ENCODE peak calls at places on chromosomes 4 and X, in four cellular contexts. One of them, this sample, is unnamed.

GRCh38 chr4:4867745-4868505 is 8.5 kb downstream of the MSX1 start:
- DNase-seq in cardiac muscle cell: no peak
- DNase-seq in testis: no peak
- DNase-seq in CD4-positive, alpha-beta memory T cell: no peak
- DNase-seq in this sample: no peak

GRCh38 chrX:154396948-154397887 is 959 bp upstream of the RPL10 start:
- DNase-seq in CD4-positive, alpha-beta memory T cell: no peak
- DNase-seq in testis: peak
- DNase-seq in cardiac muscle cell: peak
- DNase-seq in this sample: no peak

GRCh38 chrX:20884565-20884964 is 489.7 kb upstream of the CNKSR2 start:
- DNase-seq in CD4-positive, alpha-beta memory T cell: no peak
- DNase-seq in cardiac muscle cell: no peak
- DNase-seq in testis: no peak
- DNase-seq in this sample: no peak

GRCh38 chrX:17525762-17526555 is 151.0 kb downstream of the NHS start:
- DNase-seq in CD4-positive, alpha-beta memory T cell: no peak
- DNase-seq in cardiac muscle cell: peak
- DNase-seq in testis: no peak
- DNase-seq in this sample: no peak

GRCh38 chr4:123517971-123518370 is 121.4 kb downstream of the SPRY1 start:
- DNase-seq in testis: no peak
- DNase-seq in CD4-positive, alpha-beta memory T cell: no peak
- DNase-seq in cardiac muscle cell: peak
- DNase-seq in this sample: no peak

GRCh38 chrX:107549504-107549903 is 78.8 kb upstream of the PRPS1 start:
- DNase-seq in cardiac muscle cell: no peak
- DNase-seq in testis: no peak
- DNase-seq in CD4-positive, alpha-beta memory T cell: peak
- DNase-seq in this sample: no peak

GRCh38 chr4:78313754-78314120 is 237.8 kb upstream of the ANXA3 start:
- DNase-seq in cardiac muscle cell: no peak
- DNase-seq in CD4-positive, alpha-beta memory T cell: no peak
- DNase-seq in testis: no peak
- DNase-seq in this sample: no peak

GRCh38 chr4:6128221-6128871 is 72.0 kb downstream of the JAKMIP1 start:
- DNase-seq in CD4-positive, alpha-beta memory T cell: no peak
- DNase-seq in cardiac muscle cell: no peak
- DNase-seq in testis: no peak
- DNase-seq in this sample: no peak

GRCh38 chr4:165058676-165059075 is 5.0 kb downstream of the TRIM75 start:
- DNase-seq in testis: no peak
- DNase-seq in cardiac muscle cell: no peak
- DNase-seq in CD4-positive, alpha-beta memory T cell: no peak
- DNase-seq in this sample: no peak

GRCh38 chr4:93722446-93722845 is 106.1 kb upstream of the ATOH1 start:
- DNase-seq in cardiac muscle cell: no peak
- DNase-seq in CD4-positive, alpha-beta memory T cell: no peak
- DNase-seq in testis: no peak
- DNase-seq in this sample: no peak

GRCh38 chrX:10859353-10859752 is 239.0 kb upstream of the MID1 start:
- DNase-seq in testis: no peak
- DNase-seq in CD4-positive, alpha-beta memory T cell: no peak
- DNase-seq in cardiac muscle cell: no peak
- DNase-seq in this sample: no peak

GRCh38 chr4:157226035-157226434 is 5.5 kb downstream of the GRIA2 start:
- DNase-seq in cardiac muscle cell: no peak
- DNase-seq in testis: no peak
- DNase-seq in CD4-positive, alpha-beta memory T cell: no peak
- DNase-seq in this sample: no peak
- H3K4me3 ChIP-seq in cardiac muscle cell: no peak
- H3K4me3 ChIP-seq in testis: no peak
- H3K4me3 ChIP-seq in CD4-positive, alpha-beta memory T cell: no peak
- H3K4me3 ChIP-seq in this sample: no peak

DNA sequence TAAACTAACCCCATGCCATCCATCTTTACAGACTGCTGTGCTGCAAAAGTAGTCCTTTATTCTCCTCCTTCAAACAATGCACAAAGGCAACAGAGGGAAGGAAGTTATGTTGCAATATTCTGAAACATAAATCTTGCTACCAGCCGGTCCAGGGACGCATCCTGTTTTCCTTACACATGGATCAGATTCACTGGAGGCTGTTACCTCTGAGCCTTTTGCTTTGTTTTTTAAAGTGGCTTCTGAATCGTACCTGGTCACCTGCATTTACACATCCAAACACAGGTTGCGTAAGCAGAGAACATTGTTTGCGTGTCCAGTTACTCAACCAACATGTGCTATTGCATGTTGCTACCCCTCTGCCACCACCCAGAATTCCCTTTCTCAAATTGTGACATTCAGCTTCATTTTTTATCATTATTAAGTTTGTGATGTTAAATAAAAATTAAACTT is 8.8 kb downstream of the PPARGC1A start:
- DNase-seq in cardiac muscle cell: peak
- DNase-seq in CD4-positive, alpha-beta memory T cell: no peak
- DNase-seq in testis: peak
- DNase-seq in this sample: no peak
- H3K4me3 ChIP-seq in cardiac muscle cell: no peak
- H3K4me3 ChIP-seq in CD4-positive, alpha-beta memory T cell: no peak
- H3K4me3 ChIP-seq in testis: no peak
- H3K4me3 ChIP-seq in this sample: no peak

GRCh38 chrX:54178100-54178940 is 4.7 kb downstream of the FAM120C start:
- DNase-seq in CD4-positive, alpha-beta memory T cell: no peak
- DNase-seq in testis: no peak
- DNase-seq in cardiac muscle cell: peak
- DNase-seq in this sample: peak
- H3K4me3 ChIP-seq in CD4-positive, alpha-beta memory T cell: no peak
- H3K4me3 ChIP-seq in testis: no peak
- H3K4me3 ChIP-seq in cardiac muscle cell: no peak
- H3K4me3 ChIP-seq in this sample: peak

DNA sequence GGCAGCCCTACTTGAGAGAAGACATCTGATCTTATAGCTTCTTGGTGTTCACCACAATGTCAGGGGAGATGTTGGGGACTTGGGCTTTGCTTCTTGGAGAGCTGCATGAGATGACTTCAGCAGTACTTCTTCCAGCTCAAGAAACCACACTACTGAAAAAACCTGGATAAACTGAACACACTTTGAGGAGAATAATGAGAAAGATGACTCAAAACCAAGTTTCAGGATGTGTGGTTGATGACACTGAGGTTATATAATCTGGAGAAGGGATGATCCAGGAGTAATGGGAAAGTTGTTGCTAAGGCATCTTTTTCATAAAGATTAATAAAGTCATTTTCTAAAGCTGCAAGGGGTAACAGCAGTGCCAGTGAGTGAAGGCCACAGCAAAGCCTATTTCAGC is 58.4 kb upstream of the PNPLA4 start:
- DNase-seq in testis: no peak
- DNase-seq in cardiac muscle cell: no peak
- DNase-seq in CD4-positive, alpha-beta memory T cell: no peak
- DNase-seq in this sample: no peak
- H3K4me3 ChIP-seq in testis: no peak
- H3K4me3 ChIP-seq in cardiac muscle cell: no peak
- H3K4me3 ChIP-seq in CD4-positive, alpha-beta memory T cell: no peak
- H3K4me3 ChIP-seq in this sample: no peak

DNA sequence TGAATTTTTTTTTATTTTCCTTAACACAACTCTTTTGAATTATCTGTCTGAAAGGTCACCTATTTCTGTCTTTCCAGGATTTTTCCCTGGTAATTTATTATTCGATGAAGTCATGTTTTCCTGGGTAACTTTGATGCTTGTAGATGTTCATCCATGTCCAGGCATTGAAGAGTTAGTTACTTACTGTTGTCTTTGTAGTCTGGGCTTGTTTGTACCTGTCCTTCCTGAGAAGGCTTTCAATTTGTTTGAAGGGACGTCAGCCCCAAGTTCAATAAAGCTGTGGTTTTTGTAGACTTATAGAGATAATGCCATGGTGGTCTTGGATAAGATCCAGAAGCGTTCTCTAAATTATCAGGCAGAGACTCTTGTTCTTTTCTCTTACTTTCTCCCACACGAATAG is 252.4 kb upstream of the ARHGAP24 start:
- DNase-seq in CD4-positive, alpha-beta memory T cell: no peak
- DNase-seq in testis: no peak
- DNase-seq in cardiac muscle cell: no peak
- DNase-seq in this sample: no peak
- H3K4me3 ChIP-seq in CD4-positive, alpha-beta memory T cell: no peak
- H3K4me3 ChIP-seq in testis: no peak
- H3K4me3 ChIP-seq in cardiac muscle cell: no peak
- H3K4me3 ChIP-seq in this sample: no peak

This sample was measured in AG04449.